ENCODE peak calls at places on chromosomes 13 and 19, in six cellular contexts. Z, F, G, H, E and L are unnamed samples.

GRCh38 chr19:29662604-29663404 is 2.5 kb upstream of the PLEKHF1 start:
- DNase-seq in Z (peak; percentile 95), F (peak; percentile 76), G (peak; percentile 75), H (peak; percentile 99), E (no peak), L (peak; percentile 75)

GRCh38 chr19:45144431-45145269 is 16.1 kb downstream of the NKPD1 start:
- DNase-seq in Z (no peak), F (no peak), G (no peak), H (no peak), E (no peak), L (no peak)

GRCh38 chr19:19817357-19817756 is 4.2 kb downstream of the ZNF506 start:
- DNase-seq in Z (no peak), F (no peak), G (no peak), H (no peak), E (no peak), L (no peak)

GRCh38 chr13:22498006-22498405 is 682.8 kb upstream of the SGCG start:
- DNase-seq in Z (no peak), F (no peak), G (no peak), H (no peak), E (no peak), L (no peak)

GRCh38 chr13:20331949-20332348 is 99.8 kb upstream of the GJB6 start:
- DNase-seq in Z (peak; percentile 15), F (no peak), G (no peak), H (no peak), E (no peak), L (no peak)

GRCh38 chr13:98473135-98473791 is 103.6 kb downstream of the STK24 start:
- DNase-seq in Z (no peak), F (no peak), G (peak; percentile 64), H (no peak), E (no peak), L (no peak)

GRCh38 chr19:43470288-43470687 is 4.9 kb upstream of the LYPD3 start:
- DNase-seq in Z (peak; percentile 64), F (no peak), G (no peak), H (peak; percentile 40), E (no peak), L (no peak)

GRCh38 chr13:59914556-59914955 is 249.2 kb downstream of the DIAPH3 start:
- DNase-seq in Z (peak; percentile 75), F (no peak), G (no peak), H (peak; percentile 74), E (no peak), L (no peak)

GRCh38 chr13:72983085-72983768 is 75.6 kb upstream of the KLF5 start:
- DNase-seq in Z (peak; percentile 92), F (peak; percentile 31), G (no peak), H (peak; percentile 78), E (no peak), L (no peak)

GRCh38 chr13:48069573-48069972 is 25.3 kb downstream of the MED4 start:
- DNase-seq in Z (no peak), F (no peak), G (no peak), H (no peak), E (no peak), L (no peak)